ENCODE peak calls at places on chromosomes 7 and 10, in four cellular contexts. T is HCT116, N is K562, H is GM12878. O is an unnamed sample. For H3K27me3, the result is how much of the 10 kb centered on the place peaks cover.

GRCh38 chr7:47255441-47255840 is 326.5 kb downstream of the TNS3 start:
- DNase-seq in N (no peak), H (no peak), T (no peak), O (no peak)

GRCh38 chr7:158066085-158066484 is 521.5 kb downstream of the PTPRN2 start:
- DNase-seq in T (no peak), H (no peak), N (no peak), O (no peak)

GRCh38 chr10:48192916-48193450 is 81.5 kb downstream of the FRMPD2 start:
- DNase-seq in N (no peak), T (no peak), H (no peak), O (no peak)

GRCh38 chr10:33900591-33900990 is 566.1 kb upstream of the NRP1 start:
- DNase-seq in T (no peak), H (no peak), N (no peak), O (no peak)

GRCh38 chr7:141320287-141320686 is 230.9 kb upstream of the AGK start:
- DNase-seq in T (no peak), N (no peak), H (no peak), O (no peak)

GRCh38 chr10:119859422-119860258 is 13.0 kb downstream of the MCMBP start:
- DNase-seq in T (peak), H (no peak), N (no peak), O (no peak)

GRCh38 chr7:72025381-72025960 is 386.7 kb downstream of the CALN1 start:
- DNase-seq in N (no peak), H (no peak), T (no peak), O (no peak)

GRCh38 chr10:6173203-6173602 is 29.5 kb upstream of the PFKFB3 start:
- DNase-seq in N (peak), H (no peak), T (no peak), O (no peak)

GRCh38 chr7:13041368-13041988 is 354.0 kb downstream of the ARL4A start:
- DNase-seq in N (no peak), H (no peak), T (peak), O (no peak)

GRCh38 chr7:98398567-98399372 is 2.1 kb downstream of the BAIAP2L1 start:
- DNase-seq in H (no peak), T (no peak), N (no peak), O (no peak)

GRCh38 chr7:2760098-2760889 is 72.3 kb downstream of the AMZ1 start:
- DNase-seq in H (no peak), N (peak), T (peak), O (no peak)

GRCh38 chr7:33836797-33837355 is 68.5 kb upstream of the BMPER start:
- DNase-seq in T (peak), H (no peak), N (peak), O (peak)

GRCh38 chr7:31423994-31424393 is 83.5 kb upstream of the NEUROD6 start:
- DNase-seq in N (no peak), H (no peak), T (no peak), O (no peak)

GRCh38 chr7:915291-916218 is 38.9 kb downstream of the ADAP1 start:
- DNase-seq in H (no peak), T (no peak), N (no peak), O (no peak)

GRCh38 chr7:136940122-136940521 is 71.7 kb downstream of the CHRM2 start:
- DNase-seq in T (no peak), H (no peak), N (no peak), O (no peak)

GRCh38 chr7:1040790-1041189 is 3.6 kb upstream of the GPR146 start:
- DNase-seq in N (no peak), H (no peak), T (no peak), O (no peak)

GRCh38 chr7:30159698-30160143 is 24.9 kb downstream of the MTURN start:
- DNase-seq in H (no peak), N (peak), T (no peak), O (no peak)

GRCh38 chr10:52464725-52465124 is 150.6 kb downstream of the DKK1 start:
- DNase-seq in H (no peak), T (no peak), N (no peak), O (no peak)

GRCh38 chr7:38222481-38223096 is 44.5 kb downstream of the STARD3NL start:
- DNase-seq in T (peak), H (peak), N (peak), O (no peak)

GRCh38 chr10:131178521-131178920 is 133.0 kb downstream of the TCERG1L start:
- DNase-seq in H (no peak), N (no peak), T (no peak), O (no peak)

GRCh38 chr7:90768301-90768700 is 172.2 kb downstream of the CDK14 start:
- DNase-seq in T (no peak), H (no peak), N (no peak), O (no peak)

GRCh38 chr10:104304346-104304745 is 33.9 kb downstream of the ITPRIP start:
- DNase-seq in H (no peak), T (no peak), N (no peak), O (no peak)

GRCh38 chr7:75957021-75957736 is 37.2 kb downstream of the TMEM120A start:
- DNase-seq in T (no peak), H (no peak), N (no peak), O (no peak)

GRCh38 chr7:41977165-41977651 is 259.8 kb downstream of the GLI3 start:
- DNase-seq in H (no peak), T (peak), N (peak), O (no peak)

GRCh38 chr7:30157217-30157616 is 22.4 kb downstream of the MTURN start:
- DNase-seq in H (no peak), N (no peak), T (no peak), O (no peak)

GRCh38 chr7:123260428-123260960 is 60.7 kb upstream of the SLC13A1 start:
- DNase-seq in T (no peak), N (no peak), H (no peak), O (no peak)

GRCh38 chr7:141663081-141663510 is 38.9 kb downstream of the DENND11 start:
- DNase-seq in N (no peak), H (no peak), T (no peak), O (no peak)

GRCh38 chr7:40824461-40824860 is 689.7 kb downstream of the SUGCT start:
- DNase-seq in N (no peak), T (no peak), H (no peak), O (no peak)

GRCh38 chr7:80772347-80773101 is 134.1 kb downstream of the CD36 start:
- DNase-seq in H (no peak), N (no peak), T (no peak), O (no peak)

GRCh38 chr7:155722936-155723335 is 78.5 kb downstream of the RBM33 start:
- DNase-seq in H (no peak), T (no peak), N (no peak), O (no peak)

GRCh38 chr7:50724526-50725520 is 57.9 kb downstream of the GRB10 start:
- DNase-seq in N (no peak), T (no peak), H (no peak), O (no peak)

GRCh38 chr10:31650010-31650409 is 278.6 kb downstream of the ARHGAP12 start:
- DNase-seq in N (no peak), H (no peak), T (no peak), O (no peak)

GRCh38 chr10:127159648-127160245 is 36.6 kb downstream of the INSYN2A start:
- DNase-seq in T (no peak), H (no peak), N (no peak), O (no peak)

GRCh38 chr7:75869776-75870379 is 9.0 kb upstream of the RHBDD2 start:
- DNase-seq in T (no peak), H (no peak), N (no peak), O (no peak)

GRCh38 chr10:110265573-110266193 is 39.0 kb downstream of the SMNDC1 start:
- DNase-seq in T (no peak), H (no peak), N (no peak), O (no peak)

GRCh38 chr7:102934670-102935069 is 21.9 kb downstream of the LRRC17 start:
- DNase-seq in N (no peak), T (no peak), H (no peak), O (no peak)

GRCh38 chr7:27175626-27176342 is 1.7 kb upstream of the HOXA10 start:
- DNase-seq in T (no peak), N (no peak), H (no peak), O (no peak)

GRCh38 chr10:131207176-131207575 is 104.3 kb downstream of the TCERG1L start:
- DNase-seq in N (no peak), T (no peak), H (no peak), O (no peak)

DNA sequence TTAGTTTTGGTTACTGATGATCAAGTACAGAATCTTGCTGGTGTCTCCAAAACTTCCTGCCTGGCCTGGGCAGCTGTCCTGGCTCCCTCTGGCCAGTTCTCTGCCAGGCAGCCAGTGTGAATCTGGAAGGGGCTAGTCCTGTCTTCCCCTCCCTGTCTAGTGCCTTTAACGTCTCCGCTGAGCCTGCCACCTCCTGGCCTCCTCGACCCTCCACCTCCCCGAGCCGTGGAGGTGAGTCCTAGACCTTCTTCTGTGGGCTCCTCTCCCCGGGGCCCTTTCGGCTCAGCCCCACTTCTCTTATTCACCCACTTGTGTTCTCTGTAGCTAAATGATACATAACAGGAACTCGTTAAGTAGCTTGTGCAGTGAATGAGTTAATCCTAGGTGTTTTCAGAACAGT is 218.2 kb downstream of the MGMT start:
- DNase-seq in H (no peak), T (no peak), N (no peak), O (no peak)
- TF ChIP-seq SP1 in H (no peak), T (no peak), N (no peak), O (no peak)

DNA sequence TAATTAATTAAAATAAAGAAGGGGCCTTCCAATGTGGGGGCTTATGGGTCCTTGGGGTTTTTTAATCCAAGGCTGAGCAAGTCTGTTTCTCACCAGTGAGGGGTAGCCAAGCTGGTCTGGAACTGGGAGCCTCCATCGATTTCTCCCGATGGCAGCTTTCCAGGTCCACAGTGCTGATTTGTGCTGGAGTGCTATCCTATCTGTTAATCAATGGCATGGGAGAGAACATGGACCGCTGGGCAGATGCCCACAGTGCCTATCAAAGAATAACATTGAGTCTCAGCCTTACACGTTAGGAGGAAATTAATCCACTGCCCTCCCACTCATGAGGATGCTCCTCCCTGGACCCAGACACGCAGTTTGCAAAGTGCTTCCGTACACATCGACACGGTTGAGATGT is 36.0 kb upstream of the CUX1 start:
- DNase-seq in N (no peak), H (no peak), T (no peak), O (no peak)
- H3K27me3 ChIP-seq in N (half or more), H (under half), T (under half), O (under half)

GRCh38 chr7:113582471-113582870 is 336.3 kb downstream of the PPP1R3A start:
- DNase-seq in T (no peak), H (no peak), N (no peak), O (no peak)
- TF ChIP-seq EGR1 in T (no peak), H (no peak), N (no peak), O (no peak)

DNA sequence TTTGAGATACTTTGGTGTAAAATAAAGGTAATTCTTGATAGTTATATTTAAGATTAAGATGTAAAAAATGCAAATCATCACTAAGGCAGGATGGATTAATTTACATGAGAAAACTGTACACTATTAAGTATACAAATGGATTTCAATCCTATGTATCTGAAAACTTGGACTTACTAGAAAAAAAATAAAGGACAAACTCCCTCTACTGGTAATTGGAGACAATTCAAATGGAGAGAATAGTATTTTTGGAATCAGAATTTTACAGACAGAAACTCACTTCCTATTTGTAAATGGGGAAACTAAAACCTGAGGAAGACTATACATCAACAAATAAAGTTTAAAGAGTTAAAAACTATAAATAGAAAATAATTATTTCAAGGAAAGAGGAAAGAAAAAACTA is 62.6 kb downstream of the CUL2 start:
- DNase-seq in N (no peak), H (no peak), T (no peak), O (no peak)
- TF ChIP-seq SP1 in N (no peak), H (no peak), T (no peak), O (no peak)

DNA sequence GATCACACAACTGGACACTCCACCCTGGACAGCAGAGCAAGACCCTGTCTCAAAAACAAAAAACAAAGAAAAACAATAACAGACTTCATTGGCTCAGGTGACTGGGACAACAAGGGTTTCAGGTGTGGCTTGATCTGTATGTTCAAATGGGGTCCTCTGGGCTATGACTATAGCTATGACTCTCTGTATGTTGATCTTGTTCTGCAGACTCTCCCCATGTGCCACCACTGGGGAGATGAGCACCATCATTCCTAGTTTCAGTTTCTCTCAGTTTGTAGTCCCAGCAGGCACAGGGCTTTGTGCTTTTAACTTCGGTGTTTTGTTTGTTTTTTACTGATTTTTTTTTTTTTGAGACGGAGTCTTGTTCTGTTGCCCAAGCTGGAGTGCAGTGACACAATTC is 53.8 kb downstream of the SUFU start:
- DNase-seq in T (no peak), N (no peak), H (no peak), O (no peak)
- H3K27me3 ChIP-seq in T (under half), N (under half), H (under half), O (under half)